ENCODE peak calls at places on chromosome 22, in five cellular contexts. A is DMS153, K is iris pigment epithelial cell, C is AML-193, V is T-cell. U is an unnamed sample.

GRCh38 chr22:19599626-19600243 is 75.5 kb upstream of the CLDN5 start:
- DNase-seq in A (no peak), K (no peak), C (no peak), V (no peak), U (no peak)

GRCh38 chr22:39661842-39662676 is 91.5 kb downstream of the CACNA1I start:
- DNase-seq in A (peak; percentile 81), K (no peak), C (no peak), V (peak; percentile 86), U (no peak)

GRCh38 chr22:49928571-49929552 is 10.4 kb downstream of the CRELD2 start:
- DNase-seq in A (no peak), K (no peak), C (no peak), V (no peak), U (no peak)

GRCh38 chr22:26479792-26480610 is 3.6 kb downstream of the HPS4 start:
- DNase-seq in A (peak; percentile 11), K (no peak), C (peak; percentile 71), V (no peak), U (peak; percentile 50)

GRCh38 chr22:37544955-37545702 is 15.2 kb upstream of the CDC42EP1 start:
- DNase-seq in A (no peak), K (peak; percentile 53), C (peak; percentile 36), V (no peak), U (no peak)

GRCh38 chr22:47788461-47788860 is 1026.0 kb downstream of the TBC1D22A start:
- DNase-seq in A (no peak), K (no peak), C (no peak), V (no peak), U (no peak)

GRCh38 chr22:37619991-37620390 is 11.4 kb downstream of the GGA1 start:
- DNase-seq in A (no peak), K (no peak), C (no peak), V (no peak), U (no peak)

GRCh38 chr22:39949964-39950737 is 10.0 kb upstream of the TMA7B start:
- DNase-seq in A (no peak), K (no peak), C (no peak), V (no peak), U (no peak)

GRCh38 chr22:17266261-17266971 is 47.2 kb upstream of the ADA2 start:
- DNase-seq in A (peak; percentile 45), K (no peak), C (no peak), V (no peak), U (no peak)

GRCh38 chr22:42696331-42696967 is 24.2 kb downstream of the A4GALT start:
- DNase-seq in A (no peak), K (no peak), C (no peak), V (no peak), U (no peak)

GRCh38 chr22:32858121-32858703 is 56.7 kb downstream of the TIMP3 start:
- DNase-seq in A (no peak), K (no peak), C (no peak), V (no peak), U (no peak)

GRCh38 chr22:37745548-37746365 is 48.9 kb downstream of the TRIOBP start:
- DNase-seq in A (peak; percentile 77), K (peak; percentile 88), C (peak; percentile 70), V (peak; percentile 74), U (peak; percentile 75)

GRCh38 chr22:49657974-49658550 is 169.6 kb downstream of the BRD1 start:
- DNase-seq in A (no peak), K (no peak), C (no peak), V (no peak), U (peak; percentile 20)

GRCh38 chr22:37229805-37230672 is 14.0 kb downstream of the RAC2 start:
- DNase-seq in A (no peak), K (peak; percentile 39), C (peak; percentile 72), V (peak; percentile 81), U (peak; percentile 73)

GRCh38 chr22:17084554-17085276 is at the start of gene IL17RA:
- DNase-seq in A (peak; percentile 86), K (peak; percentile 86), C (peak; percentile 89), V (peak; percentile 96), U (peak; percentile 49)

GRCh38 chr22:19398206-19398605 is 33.3 kb downstream of the HIRA start:
- DNase-seq in A (no peak), K (no peak), C (no peak), V (no peak), U (no peak)

U was measured in KG1.